ENCODE peak calls at places on chromosomes 12 and 14, in four cellular contexts. L, T, R and E are unnamed samples.

GRCh38 chr12:24909667-24910066 is 39.2 kb downstream of the BCAT1 start:
- DNase-seq in L (no peak), T (peak; percentile 37), R (no peak), E (no peak)

GRCh38 chr14:101875041-101875725 is 89.2 kb upstream of the DYNC1H1 start:
- DNase-seq in L (no peak), T (no peak), R (no peak), E (no peak)

GRCh38 chr14:71103662-71104484 is 196.6 kb downstream of the PCNX1 start:
- DNase-seq in L (peak; percentile 13), T (no peak), R (peak; percentile 50), E (peak; percentile 46)

GRCh38 chr12:122111070-122111750 is 32.7 kb downstream of the MLXIP start:
- DNase-seq in L (no peak), T (no peak), R (no peak), E (no peak)

GRCh38 chr14:103519837-103520212 is 2.8 kb downstream of the CKB start:
- DNase-seq in L (no peak), T (no peak), R (no peak), E (peak; percentile 30)

GRCh38 chr14:50319293-50319692 is 7.2 kb downstream of the DMAC2L start:
- DNase-seq in L (no peak), T (no peak), R (no peak), E (no peak)

GRCh38 chr12:131390408-131391100 is 320.3 kb upstream of the SFSWAP start:
- DNase-seq in L (no peak), T (peak; percentile 78), R (no peak), E (no peak)

GRCh38 chr14:100472491-100472890 is 114.7 kb downstream of the BEGAIN start:
- DNase-seq in L (no peak), T (no peak), R (no peak), E (no peak)

GRCh38 chr12:52423661-52424503 is 10.3 kb downstream of the KRT75 start:
- DNase-seq in L (no peak), T (no peak), R (no peak), E (no peak)

GRCh38 chr12:97748298-97748697 is 285.7 kb downstream of the RMST start:
- DNase-seq in L (no peak), T (no peak), R (no peak), E (no peak)

GRCh38 chr14:97791072-97791471 is 993.9 kb downstream of the VRK1 start:
- DNase-seq in L (no peak), T (no peak), R (no peak), E (no peak)

GRCh38 chr12:128259556-128260070 is 7.4 kb upstream of the TMEM132C start:
- DNase-seq in L (no peak), T (peak; percentile 72), R (peak; percentile 24), E (peak; percentile 52)
- TF ChIP-seq EP300 in L (no peak), T (no peak), R (no peak), E (no peak)

GRCh38 chr12:3342051-3342450 is 149.0 kb upstream of the PRMT8 start:
- DNase-seq in L (no peak), T (no peak), R (no peak), E (peak; percentile 82)
- TF ChIP-seq TCF12 in L (no peak), T (no peak), R (no peak), E (no peak)

GRCh38 chr12:108629824-108630476 is 3.7 kb downstream of the SELPLG start:
- DNase-seq in L (no peak), T (no peak), R (peak; percentile 21), E (no peak)
- TF ChIP-seq EP300 in L (no peak), T (no peak), R (no peak), E (no peak)

GRCh38 chr12:110821917-110822316 is 24.9 kb upstream of the CCDC63 start:
- DNase-seq in L (no peak), T (no peak), R (no peak), E (no peak)
- TF ChIP-seq TCF12 in L (no peak), T (no peak), R (no peak), E (no peak)

GRCh38 chr12:93813972-93814821 is 137.0 kb downstream of the CRADD start:
- DNase-seq in L (no peak), T (no peak), R (peak; percentile 43), E (no peak)

GRCh38 chr12:93824514-93825500 is 147.6 kb downstream of the CRADD start:
- DNase-seq in L (no peak), T (no peak), R (no peak), E (no peak)

GRCh38 chr12:93823616-93824410 is 146.6 kb downstream of the CRADD start:
- DNase-seq in L (no peak), T (no peak), R (no peak), E (no peak)

GRCh38 chr12:93818488-93819047 is 141.4 kb downstream of the CRADD start:
- DNase-seq in L (no peak), T (no peak), R (no peak), E (no peak)

GRCh38 chr12:93819048-93819491 is 141.9 kb downstream of the CRADD start:
- DNase-seq in L (no peak), T (no peak), R (no peak), E (no peak)
- TF ChIP-seq EP300 in L (no peak), T (no peak), R (no peak), E (no peak)